ENCODE peak calls at places on chromosomes 3 and 15, in six cellular contexts. R is thoracic aorta, Z is heart right ventricle, E is cardiac fibroblast, C is fibroblast of pulmonary artery, V is cardiac muscle cell. W is an unnamed sample.

GRCh38 chr3:129398803-129399144 is 29.7 kb downstream of the EFCAB12 start:
- DNase-seq in V (peak), E (peak), C (no peak), R (no peak), Z (no peak), W (no peak)

GRCh38 chr3:30646961-30647752 is 40.8 kb downstream of the TGFBR2 start:
- DNase-seq in E (no peak), C (no peak), Z (no peak), V (no peak), R (no peak), W (no peak)

GRCh38 chr15:39869251-39869650 is 50.8 kb downstream of the GPR176 start:
- DNase-seq in R (no peak), Z (no peak), V (no peak), E (no peak), C (no peak), W (no peak)

GRCh38 chr15:58447244-58448010 is 15.6 kb downstream of the LIPC start:
- DNase-seq in V (no peak), E (peak), R (no peak), Z (no peak), C (peak), W (peak)

GRCh38 chr3:157390713-157391515 is 45.7 kb upstream of the PTX3 start:
- DNase-seq in E (no peak), R (no peak), Z (no peak), V (no peak), C (no peak), W (no peak)

GRCh38 chr3:100796556-100796955 is 87.3 kb downstream of the TFG start:
- DNase-seq in E (peak), C (peak), Z (no peak), R (no peak), V (peak), W (no peak)

GRCh38 chr3:157830865-157831264 is 275.4 kb downstream of the SHOX2 start:
- DNase-seq in R (no peak), C (no peak), Z (no peak), V (no peak), E (no peak), W (no peak)

GRCh38 chr15:28913171-28913765 is 27.5 kb downstream of the APBA2 start:
- DNase-seq in E (no peak), Z (no peak), V (no peak), R (no peak), C (peak), W (no peak)

GRCh38 chr3:138072816-138073215 is 42.6 kb downstream of the DZIP1L start:
- DNase-seq in E (no peak), Z (no peak), V (no peak), C (no peak), R (no peak), W (no peak)

GRCh38 chr3:78977073-78977472 is 790.7 kb downstream of the ROBO1 start:
- DNase-seq in R (no peak), Z (no peak), E (no peak), V (no peak), C (no peak), W (no peak)

GRCh38 chr3:71045917-71046282 is 537.6 kb downstream of the FOXP1 start:
- DNase-seq in E (no peak), C (peak), R (no peak), Z (no peak), V (no peak), W (no peak)

GRCh38 chr3:194439915-194440550 is 41.0 kb upstream of the GP5 start:
- DNase-seq in E (no peak), R (no peak), Z (no peak), V (peak), C (no peak), W (no peak)

DNA sequence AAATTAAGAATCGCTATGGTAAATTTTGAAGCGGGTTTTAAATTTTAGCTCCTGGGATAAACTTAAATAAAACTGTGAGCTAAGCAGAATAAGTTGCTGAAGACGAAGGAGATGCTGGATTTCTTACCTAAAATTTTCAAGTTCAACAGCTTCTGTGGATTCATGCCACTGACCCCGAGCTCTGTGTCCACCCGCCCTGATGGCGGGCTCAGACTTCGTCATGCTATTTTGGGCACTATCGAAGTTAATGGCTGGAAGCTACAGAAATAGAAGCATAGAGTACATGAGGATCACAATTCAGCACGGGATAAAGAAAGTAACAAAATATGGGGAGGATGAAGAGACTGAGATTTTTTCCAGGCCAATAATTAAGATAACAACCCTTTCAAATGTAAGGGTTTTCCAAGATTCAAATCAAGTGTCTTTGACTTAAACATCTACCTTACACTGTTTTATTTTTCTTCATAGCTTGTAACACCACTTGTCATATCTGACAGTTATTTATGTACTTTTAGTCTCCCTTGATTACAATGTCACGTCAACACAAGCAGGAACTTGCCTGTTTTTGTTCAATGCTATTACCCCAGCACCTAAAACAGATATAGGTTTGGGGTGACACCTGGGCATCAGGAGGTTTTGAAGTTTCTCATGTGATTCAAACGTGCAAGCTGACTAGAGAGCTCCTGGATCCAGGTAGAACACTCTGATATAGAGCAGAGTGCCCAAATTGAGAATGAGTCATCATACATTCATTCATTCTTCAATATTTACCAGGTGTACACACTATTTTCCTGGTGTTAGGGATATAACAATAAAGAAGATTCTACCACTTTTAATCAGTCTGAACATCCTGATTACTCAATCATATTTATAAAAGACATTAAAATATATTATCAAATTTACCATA is 23.0 kb downstream of the NEK10 start:
- DNase-seq in Z (no peak), R (no peak), E (no peak), C (no peak), V (no peak), W (no peak)
- H3K4me3 ChIP-seq in Z (peak), R (no peak), E (no peak), C (no peak), V (no peak), W (no peak)

GRCh38 chr3:119635719-119636118 is 24.7 kb downstream of the POPDC2 start:
- DNase-seq in C (no peak), E (no peak), R (no peak), Z (no peak), V (no peak), W (no peak)
- TF ChIP-seq CTCF in C (no peak), E (no peak), R (no peak), Z (no peak), V (no peak), W (no peak)

GRCh38 chr15:76190070-76190564 is 121.2 kb downstream of the ETFA start:
- DNase-seq in Z (no peak), C (no peak), E (no peak), V (no peak), R (no peak), W (no peak)
- H3K4me3 ChIP-seq in Z (no peak), C (no peak), E (no peak), V (no peak), R (no peak), W (no peak)

GRCh38 chr3:144865886-144866285 is 894.3 kb downstream of the DIPK2A start:
- DNase-seq in C (no peak), R (no peak), Z (no peak), V (no peak), E (no peak), W (no peak)
- TF ChIP-seq CTCF in C (no peak), R (no peak), Z (no peak), V (no peak), E (no peak), W (no peak)

W was measured in AG04449.